ENCODE peak calls at places on chromosomes 5 and 9, in seven cellular contexts. One of them, this sample, is unnamed.
A peak's percentile ranks its signal among the peaks of the same experiment; 100 is the strongest.

GRCh38 chr5:175617447-175617846 is 40.4 kb upstream of the HRH2 start:
- DNase-seq in IMR-90: no peak
- DNase-seq in fibroblast of lung: no peak
- DNase-seq in Panc1: no peak
- DNase-seq in brain microvascular endothelial cell: no peak
- DNase-seq in gastrocnemius medialis: no peak
- DNase-seq in PC-9: no peak
- DNase-seq in this sample: no peak

GRCh38 chr5:1299511-1299850 is 4.6 kb upstream of the TERT start:
- DNase-seq in fibroblast of lung: no peak
- DNase-seq in IMR-90: no peak
- DNase-seq in Panc1: no peak
- DNase-seq in brain microvascular endothelial cell: no peak
- DNase-seq in gastrocnemius medialis: no peak
- DNase-seq in PC-9: no peak
- DNase-seq in this sample: no peak

GRCh38 chr5:43616535-43616934 is 13.6 kb downstream of the NNT start:
- DNase-seq in IMR-90: peak; percentile 50
- DNase-seq in gastrocnemius medialis: peak; percentile 56
- DNase-seq in fibroblast of lung: peak; percentile 54
- DNase-seq in brain microvascular endothelial cell: peak; percentile 11
- DNase-seq in Panc1: no peak
- DNase-seq in PC-9: no peak
- DNase-seq in this sample: no peak

GRCh38 chr9:126674365-126675146 is 60.8 kb downstream of the LMX1B start:
- DNase-seq in gastrocnemius medialis: no peak
- DNase-seq in brain microvascular endothelial cell: no peak
- DNase-seq in Panc1: no peak
- DNase-seq in IMR-90: no peak
- DNase-seq in PC-9: peak; percentile 19
- DNase-seq in fibroblast of lung: no peak
- DNase-seq in this sample: no peak

GRCh38 chr5:59609501-59610265 is 283.8 kb downstream of the PDE4D start:
- DNase-seq in PC-9: no peak
- DNase-seq in fibroblast of lung: peak; percentile 11
- DNase-seq in Panc1: no peak
- DNase-seq in gastrocnemius medialis: no peak
- DNase-seq in brain microvascular endothelial cell: no peak
- DNase-seq in IMR-90: no peak
- DNase-seq in this sample: no peak

GRCh38 chr9:36316629-36317317 is 58.5 kb upstream of the GNE start:
- DNase-seq in fibroblast of lung: no peak
- DNase-seq in gastrocnemius medialis: no peak
- DNase-seq in Panc1: no peak
- DNase-seq in IMR-90: no peak
- DNase-seq in PC-9: no peak
- DNase-seq in brain microvascular endothelial cell: peak; percentile 18
- DNase-seq in this sample: no peak

GRCh38 chr9:110116543-110116885 is 91.4 kb downstream of the C9orf152 start:
- DNase-seq in gastrocnemius medialis: peak; percentile 26
- DNase-seq in Panc1: no peak
- DNase-seq in fibroblast of lung: peak; percentile 99
- DNase-seq in PC-9: peak; percentile 62
- DNase-seq in IMR-90: peak; percentile 99
- DNase-seq in brain microvascular endothelial cell: peak; percentile 91
- DNase-seq in this sample: peak; percentile 92

GRCh38 chr5:40618926-40619325 is 60.8 kb upstream of the PTGER4 start:
- DNase-seq in gastrocnemius medialis: no peak
- DNase-seq in Panc1: no peak
- DNase-seq in IMR-90: no peak
- DNase-seq in PC-9: peak; percentile 45
- DNase-seq in brain microvascular endothelial cell: no peak
- DNase-seq in fibroblast of lung: no peak
- DNase-seq in this sample: no peak

GRCh38 chr9:93709600-93710369 is 133.4 kb downstream of the PHF2 start:
- DNase-seq in Panc1: no peak
- DNase-seq in fibroblast of lung: no peak
- DNase-seq in PC-9: no peak
- DNase-seq in brain microvascular endothelial cell: no peak
- DNase-seq in gastrocnemius medialis: no peak
- DNase-seq in IMR-90: no peak
- DNase-seq in this sample: no peak

GRCh38 chr5:127013407-127013806 is 17.0 kb downstream of the MARCHF3 start:
- DNase-seq in gastrocnemius medialis: no peak
- DNase-seq in fibroblast of lung: no peak
- DNase-seq in PC-9: no peak
- DNase-seq in Panc1: no peak
- DNase-seq in brain microvascular endothelial cell: no peak
- DNase-seq in IMR-90: peak; percentile 31
- DNase-seq in this sample: no peak

GRCh38 chr9:34585946-34586705 is 3.4 kb downstream of the CNTFR start:
- DNase-seq in brain microvascular endothelial cell: no peak
- DNase-seq in fibroblast of lung: no peak
- DNase-seq in PC-9: no peak
- DNase-seq in gastrocnemius medialis: no peak
- DNase-seq in Panc1: no peak
- DNase-seq in IMR-90: no peak
- DNase-seq in this sample: no peak

GRCh38 chr5:21654-22233 is 70.2 kb upstream of the PLEKHG4B start:
- DNase-seq in IMR-90: peak; percentile 18
- DNase-seq in gastrocnemius medialis: no peak
- DNase-seq in fibroblast of lung: no peak
- DNase-seq in Panc1: no peak
- DNase-seq in brain microvascular endothelial cell: no peak
- DNase-seq in PC-9: no peak
- DNase-seq in this sample: no peak

GRCh38 chr9:129566563-129567266 is 54.2 kb downstream of the C9orf50 start:
- DNase-seq in PC-9: no peak
- DNase-seq in gastrocnemius medialis: no peak
- DNase-seq in IMR-90: no peak
- DNase-seq in fibroblast of lung: no peak
- DNase-seq in Panc1: no peak
- DNase-seq in brain microvascular endothelial cell: no peak
- DNase-seq in this sample: no peak

GRCh38 chr5:127878174-127878750 is 175.1 kb downstream of the CCDC192 start:
- DNase-seq in Panc1: peak; percentile 42
- DNase-seq in PC-9: no peak
- DNase-seq in IMR-90: peak; percentile 57
- DNase-seq in fibroblast of lung: peak; percentile 57
- DNase-seq in brain microvascular endothelial cell: peak; percentile 53
- DNase-seq in gastrocnemius medialis: peak; percentile 21
- DNase-seq in this sample: no peak

GRCh38 chr5:116536279-116537161 is 38.1 kb downstream of the SEMA6A start:
- DNase-seq in IMR-90: no peak
- DNase-seq in fibroblast of lung: no peak
- DNase-seq in Panc1: no peak
- DNase-seq in brain microvascular endothelial cell: no peak
- DNase-seq in gastrocnemius medialis: no peak
- DNase-seq in PC-9: no peak
- DNase-seq in this sample: no peak

GRCh38 chr5:218457-219289 is 553 bp downstream of the SDHA start:
- DNase-seq in IMR-90: peak; percentile 19
- DNase-seq in Panc1: no peak
- DNase-seq in brain microvascular endothelial cell: peak; percentile 39
- DNase-seq in gastrocnemius medialis: peak; percentile 49
- DNase-seq in fibroblast of lung: peak; percentile 19
- DNase-seq in PC-9: peak; percentile 50
- DNase-seq in this sample: no peak

GRCh38 chr5:117657591-117657990 is 1083.0 kb upstream of the SEMA6A start:
- DNase-seq in IMR-90: no peak
- DNase-seq in fibroblast of lung: peak; percentile 5
- DNase-seq in Panc1: no peak
- DNase-seq in PC-9: no peak
- DNase-seq in gastrocnemius medialis: no peak
- DNase-seq in brain microvascular endothelial cell: no peak
- DNase-seq in this sample: no peak

GRCh38 chr5:123690821-123691220 is 178.8 kb downstream of the CSNK1G3 start:
- DNase-seq in brain microvascular endothelial cell: peak; percentile 81
- DNase-seq in gastrocnemius medialis: no peak
- DNase-seq in IMR-90: peak; percentile 17
- DNase-seq in Panc1: no peak
- DNase-seq in fibroblast of lung: no peak
- DNase-seq in PC-9: no peak
- DNase-seq in this sample: no peak

GRCh38 chr5:179006564-179006963 is 11.4 kb upstream of the GRM6 start:
- DNase-seq in brain microvascular endothelial cell: no peak
- DNase-seq in fibroblast of lung: no peak
- DNase-seq in PC-9: no peak
- DNase-seq in gastrocnemius medialis: no peak
- DNase-seq in Panc1: no peak
- DNase-seq in IMR-90: no peak
- DNase-seq in this sample: no peak

GRCh38 chr5:179008667-179009066 is 13.5 kb upstream of the GRM6 start:
- DNase-seq in fibroblast of lung: peak; percentile 2
- DNase-seq in IMR-90: no peak
- DNase-seq in gastrocnemius medialis: no peak
- DNase-seq in PC-9: no peak
- DNase-seq in brain microvascular endothelial cell: no peak
- DNase-seq in Panc1: no peak
- DNase-seq in this sample: no peak
- TF ChIP-seq CTCF in fibroblast of lung: no peak
- TF ChIP-seq CTCF in IMR-90: no peak
- TF ChIP-seq CTCF in gastrocnemius medialis: no peak
- TF ChIP-seq CTCF in PC-9: peak; percentile 49
- TF ChIP-seq CTCF in brain microvascular endothelial cell: no peak
- TF ChIP-seq CTCF in Panc1: no peak
- TF ChIP-seq CTCF in this sample: peak; percentile 19

GRCh38 chr5:172115541-172115982 is 72.5 kb downstream of the STK10 start:
- DNase-seq in gastrocnemius medialis: no peak
- DNase-seq in Panc1: no peak
- DNase-seq in PC-9: no peak
- DNase-seq in fibroblast of lung: no peak
- DNase-seq in brain microvascular endothelial cell: no peak
- DNase-seq in IMR-90: no peak
- DNase-seq in this sample: no peak
- H3K4me3 ChIP-seq in gastrocnemius medialis: no peak overlapping the region
- H3K4me3 ChIP-seq in Panc1: no peak overlapping the region
- H3K4me3 ChIP-seq in PC-9: no peak overlapping the region
- H3K4me3 ChIP-seq in fibroblast of lung: no peak overlapping the region
- H3K4me3 ChIP-seq in brain microvascular endothelial cell: no peak overlapping the region
- H3K4me3 ChIP-seq in IMR-90: no peak overlapping the region
- H3K4me3 ChIP-seq in this sample: no peak overlapping the region

GRCh38 chr9:4375424-4376195 is 75.7 kb upstream of the GLIS3 start:
- DNase-seq in IMR-90: peak; percentile 82
- DNase-seq in fibroblast of lung: peak; percentile 67
- DNase-seq in PC-9: no peak
- DNase-seq in Panc1: no peak
- DNase-seq in brain microvascular endothelial cell: peak; percentile 45
- DNase-seq in gastrocnemius medialis: no peak
- DNase-seq in this sample: peak; percentile 87
- TF ChIP-seq CTCF in IMR-90: peak; percentile 84
- TF ChIP-seq CTCF in fibroblast of lung: peak; percentile 44
- TF ChIP-seq CTCF in PC-9: peak; percentile 51
- TF ChIP-seq CTCF in Panc1: peak; percentile 40
- TF ChIP-seq CTCF in brain microvascular endothelial cell: peak; percentile 36
- TF ChIP-seq CTCF in gastrocnemius medialis: no peak
- TF ChIP-seq CTCF in this sample: peak; percentile 54

DNA sequence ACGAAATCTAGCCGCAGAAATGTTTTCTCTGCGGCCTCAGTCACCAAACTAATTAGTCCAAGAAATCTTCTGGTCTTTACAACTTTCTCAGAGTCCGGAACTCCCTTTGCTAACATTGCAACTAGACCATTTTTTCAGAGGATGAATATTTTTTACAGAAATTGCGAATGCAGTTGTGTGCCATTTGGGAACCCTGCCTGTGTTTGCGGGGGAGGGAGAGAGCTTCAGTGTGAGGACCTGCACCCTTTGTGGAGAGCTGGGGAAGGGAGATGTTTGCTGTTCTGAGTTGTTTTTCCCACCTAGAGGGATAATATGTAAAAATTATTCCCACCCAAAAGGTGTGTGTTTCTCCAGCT is 2.1 kb downstream of the IRX1 start:
- DNase-seq in brain microvascular endothelial cell: no peak
- DNase-seq in fibroblast of lung: no peak
- DNase-seq in gastrocnemius medialis: no peak
- DNase-seq in PC-9: no peak
- DNase-seq in IMR-90: no peak
- DNase-seq in Panc1: no peak
- DNase-seq in this sample: no peak
- H3K4me3 ChIP-seq in brain microvascular endothelial cell: no peak overlapping the region
- H3K4me3 ChIP-seq in fibroblast of lung: no peak overlapping the region
- H3K4me3 ChIP-seq in gastrocnemius medialis: no peak overlapping the region
- H3K4me3 ChIP-seq in PC-9: no peak overlapping the region
- H3K4me3 ChIP-seq in IMR-90: no peak overlapping the region
- H3K4me3 ChIP-seq in Panc1: no peak overlapping the region
- H3K4me3 ChIP-seq in this sample: no peak overlapping the region

GRCh38 chr5:98773464-98774191 is at the start of gene RGMB:
- DNase-seq in fibroblast of lung: peak; percentile 99
- DNase-seq in IMR-90: peak; percentile 99
- DNase-seq in gastrocnemius medialis: peak; percentile 99
- DNase-seq in Panc1: peak; percentile 94
- DNase-seq in brain microvascular endothelial cell: peak; percentile 99
- DNase-seq in PC-9: peak; percentile 96
- DNase-seq in this sample: peak; percentile 99
- TF ChIP-seq CTCF in fibroblast of lung: no peak
- TF ChIP-seq CTCF in IMR-90: no peak
- TF ChIP-seq CTCF in gastrocnemius medialis: no peak
- TF ChIP-seq CTCF in Panc1: peak; percentile 34
- TF ChIP-seq CTCF in brain microvascular endothelial cell: no peak
- TF ChIP-seq CTCF in PC-9: no peak
- TF ChIP-seq CTCF in this sample: no peak